ENCODE peak calls at places on chromosomes 16 and 17, in six cellular contexts. J, I, P, U, E and M are unnamed samples.

GRCh38 chr16:30567991-30568638 is 3.4 kb downstream of the ZNF688 start:
- DNase-seq in I (no peak), U (peak; percentile 59), J (peak; percentile 20), E (no peak), P (no peak), M (no peak)

GRCh38 chr16:87968541-87968940 is 17.3 kb downstream of the BANP start:
- DNase-seq in U (peak; percentile 94), I (no peak), J (no peak), E (no peak), P (no peak), M (no peak)

GRCh38 chr17:31496601-31497000 is 105.1 kb downstream of the RAB11FIP4 start:
- DNase-seq in I (no peak), J (no peak), U (no peak), E (no peak), P (no peak), M (no peak)

GRCh38 chr17:353213-353837 is 718 bp upstream of the RPH3AL start:
- DNase-seq in U (no peak), E (no peak), P (no peak), I (no peak), J (no peak), M (no peak)

GRCh38 chr16:88632587-88632930 is 5.8 kb upstream of the IL17C start:
- DNase-seq in P (no peak), J (no peak), I (no peak), U (no peak), E (no peak), M (no peak)

GRCh38 chr17:63434951-63435571 is 11.0 kb downstream of the CYB561 start:
- DNase-seq in P (no peak), J (peak; percentile 32), U (peak; percentile 53), I (no peak), E (no peak), M (no peak)

GRCh38 chr17:19935169-19935568 is 42.5 kb downstream of the AKAP10 start:
- DNase-seq in U (peak; percentile 48), J (no peak), E (no peak), I (no peak), P (no peak), M (no peak)

GRCh38 chr17:79391376-79391775 is 219.5 kb downstream of the RBFOX3 start:
- DNase-seq in J (no peak), P (no peak), E (no peak), I (no peak), U (no peak), M (no peak)

GRCh38 chr17:13833921-13834320 is 232.2 kb upstream of the HS3ST3A1 start:
- DNase-seq in I (no peak), U (peak; percentile 58), P (no peak), E (no peak), J (no peak), M (no peak)

GRCh38 chr17:68344701-68345136 is 53.4 kb downstream of the ARSG start:
- DNase-seq in I (no peak), U (no peak), P (no peak), E (no peak), J (no peak), M (no peak)

GRCh38 chr17:32609085-32609484 is 122.3 kb downstream of the CDK5R1 start:
- DNase-seq in J (no peak), I (peak; percentile 41), E (no peak), U (peak; percentile 32), P (no peak), M (no peak)

GRCh38 chr17:36629252-36629847 is 28.0 kb downstream of the MRM1 start:
- DNase-seq in E (peak; percentile 20), U (peak; percentile 41), P (peak; percentile 74), J (peak; percentile 92), I (peak; percentile 86), M (peak; percentile 92)

GRCh38 chr16:13909872-13910303 is 10.1 kb upstream of the ERCC4 start:
- DNase-seq in E (no peak), I (no peak), U (peak; percentile 93), P (no peak), J (peak; percentile 57), M (no peak)

GRCh38 chr17:72734611-72735010 is 357.9 kb downstream of the SLC39A11 start:
- DNase-seq in J (no peak), E (no peak), U (no peak), I (no peak), P (no peak), M (no peak)

GRCh38 chr17:61175298-61176142 is 224.1 kb upstream of the TBX2 start:
- DNase-seq in U (no peak), P (no peak), I (no peak), J (no peak), E (no peak), M (no peak)

GRCh38 chr16:4900036-4900435 is 36.9 kb downstream of the PPL start:
- DNase-seq in U (peak; percentile 6), I (no peak), E (no peak), J (no peak), P (no peak), M (no peak)

GRCh38 chr17:7903154-7904103 is 12.7 kb downstream of the RNF227 start:
- DNase-seq in J (no peak), I (no peak), E (no peak), P (peak; percentile 44), U (no peak), M (no peak)

GRCh38 chr16:19817122-19817521 is 67.5 kb downstream of the GPRC5B start:
- DNase-seq in I (no peak), E (no peak), J (no peak), U (no peak), P (no peak), M (no peak)

GRCh38 chr16:80931661-80931984 is 75.1 kb downstream of the CMC2 start:
- DNase-seq in E (no peak), U (no peak), I (no peak), J (no peak), P (no peak), M (no peak)

GRCh38 chr16:2008009-2008526 is 1.6 kb downstream of the ZNF598 start:
- DNase-seq in E (no peak), P (no peak), U (peak; percentile 70), J (peak; percentile 86), I (no peak), M (no peak)

GRCh38 chr17:21375162-21375560 is 996 bp upstream of the KCNJ12 start:
- DNase-seq in I (no peak), P (no peak), J (no peak), E (no peak), U (no peak), M (no peak)

GRCh38 chr16:57795431-57795878 is 6.8 kb downstream of the KIFC3 start:
- DNase-seq in I (no peak), U (peak; percentile 49), J (peak; percentile 60), P (peak; percentile 66), E (no peak), M (no peak)

GRCh38 chr17:72915631-72916081 is 176.8 kb downstream of the SLC39A11 start:
- DNase-seq in I (no peak), J (no peak), P (no peak), U (no peak), E (no peak), M (no peak)

GRCh38 chr16:77213542-77214108 is 14.4 kb downstream of the SYCE1L start:
- DNase-seq in I (no peak), J (peak; percentile 42), U (peak; percentile 97), P (no peak), E (no peak), M (no peak)